ENCODE peak calls at places on chromosomes 13 and 19, in six cellular contexts. M, Z, J, G, E and T are unnamed samples. For H3K79me2 and H3K27me3, the result is how much of the 10 kb centered on the place peaks cover.

GRCh38 chr13:97346561-97347254 is 87.3 kb upstream of the RAP2A start:
- DNase-seq in M (no peak), Z (no peak), J (no peak), G (no peak), E (no peak), T (no peak)

GRCh38 chr19:4371209-4371897 is 28.0 kb downstream of the MPND start:
- DNase-seq in M (no peak), Z (no peak), J (no peak), G (no peak), E (no peak), T (no peak)

GRCh38 chr13:37701972-37702371 is 103.4 kb upstream of the POSTN start:
- DNase-seq in M (peak), Z (no peak), J (no peak), G (peak), E (no peak), T (no peak)

GRCh38 chr13:20728579-20729300 is 25.2 kb downstream of the IL17D start:
- DNase-seq in M (no peak), Z (no peak), J (no peak), G (no peak), E (no peak), T (no peak)

GRCh38 chr19:51689751-51690358 is 3.3 kb upstream of the SPACA6 start:
- DNase-seq in M (no peak), Z (peak), J (peak), G (peak), E (no peak), T (no peak)

GRCh38 chr13:26377038-26377437 is 123.1 kb downstream of the CDK8 start:
- DNase-seq in M (peak), Z (peak), J (peak), G (peak), E (no peak), T (peak)

GRCh38 chr19:51389143-51389542 is 1.2 kb downstream of the C19orf84 start:
- DNase-seq in M (no peak), Z (no peak), J (no peak), G (no peak), E (no peak), T (no peak)

GRCh38 chr13:59701261-59701660 is 462.5 kb downstream of the DIAPH3 start:
- DNase-seq in M (no peak), Z (no peak), J (no peak), G (no peak), E (no peak), T (no peak)

GRCh38 chr13:99307648-99308339 is 595 bp upstream of the GPR183 start:
- DNase-seq in M (peak), Z (no peak), J (no peak), G (peak), E (no peak), T (no peak)

GRCh38 chr19:28669804-28670203 is 543.1 kb downstream of the UQCRFS1 start:
- DNase-seq in M (no peak), Z (no peak), J (no peak), G (no peak), E (no peak), T (no peak)

GRCh38 chr13:35255241-35255640 is 221.2 kb downstream of the MAB21L1 start:
- DNase-seq in M (peak), Z (no peak), J (no peak), G (no peak), E (no peak), T (no peak)

GRCh38 chr19:2330632-2331284 is 2.3 kb downstream of the SPPL2B start:
- DNase-seq in M (no peak), Z (no peak), J (no peak), G (no peak), E (no peak), T (no peak)

GRCh38 chr13:39512687-39513086 is 90.3 kb downstream of the LHFPL6 start:
- DNase-seq in M (peak), Z (no peak), J (no peak), G (no peak), E (no peak), T (no peak)

GRCh38 chr13:41130356-41130755 is 2.2 kb downstream of the KBTBD6 start:
- DNase-seq in M (no peak), Z (no peak), J (no peak), G (peak), E (no peak), T (no peak)

GRCh38 chr19:57927587-57927986 is 7.6 kb downstream of the ZNF418 start:
- DNase-seq in M (no peak), Z (no peak), J (no peak), G (no peak), E (no peak), T (no peak)

GRCh38 chr19:44890366-44891015 is 563 bp upstream of the TOMM40 start:
- DNase-seq in M (peak), Z (peak), J (no peak), G (peak), E (peak), T (peak)

GRCh38 chr19:44891016-44891882 is at the start of gene TOMM40:
- DNase-seq in M (no peak), Z (peak), J (peak), G (peak), E (no peak), T (peak)

GRCh38 chr13:40562975-40563349 is 103.5 kb downstream of the FOXO1 start:
- DNase-seq in M (no peak), Z (no peak), J (no peak), G (peak), E (no peak), T (no peak)

GRCh38 chr19:10602330-10603083 is 15.4 kb upstream of the AP1M2 start:
- DNase-seq in M (peak), Z (peak), J (peak), G (peak), E (peak), T (peak)

GRCh38 chr19:46493236-46494114 is 2.2 kb downstream of the PNMA8B start:
- DNase-seq in M (no peak), Z (peak), J (peak), G (no peak), E (no peak), T (no peak)

GRCh38 chr13:54206601-54207000 is 1178.0 kb downstream of the OLFM4 start:
- DNase-seq in M (no peak), Z (no peak), J (no peak), G (no peak), E (no peak), T (no peak)

GRCh38 chr13:60617863-60618733 is 221.1 kb downstream of the TDRD3 start:
- DNase-seq in M (no peak), Z (peak), J (peak), G (peak), E (no peak), T (no peak)

GRCh38 chr19:51111606-51112005 is 3.4 kb upstream of the CTU1 start:
- DNase-seq in M (no peak), Z (peak), J (peak), G (no peak), E (no peak), T (peak)

GRCh38 chr13:60538566-60538965 is 141.5 kb downstream of the TDRD3 start:
- DNase-seq in M (no peak), Z (peak), J (no peak), G (no peak), E (no peak), T (no peak)

GRCh38 chr19:2478756-2479555 is 3.0 kb downstream of the GADD45B start:
- DNase-seq in M (peak), Z (peak), J (peak), G (peak), E (peak), T (peak)

GRCh38 chr13:40589285-40590109 is 76.9 kb downstream of the FOXO1 start:
- DNase-seq in M (peak), Z (no peak), J (peak), G (peak), E (no peak), T (peak)

GRCh38 chr13:35963982-35964665 is 167.1 kb downstream of the DCLK1 start:
- DNase-seq in M (no peak), Z (no peak), J (no peak), G (no peak), E (no peak), T (no peak)

GRCh38 chr19:50198431-50199253 is 4.8 kb upstream of the MYH14 start:
- DNase-seq in M (no peak), Z (no peak), J (no peak), G (no peak), E (no peak), T (no peak)

GRCh38 chr13:102608944-102609343 is 12.2 kb downstream of the TPP2 start:
- DNase-seq in M (peak), Z (no peak), J (no peak), G (no peak), E (no peak), T (no peak)

GRCh38 chr13:102609696-102610095 is 12.9 kb downstream of the TPP2 start:
- DNase-seq in M (no peak), Z (no peak), J (no peak), G (no peak), E (no peak), T (no peak)

GRCh38 chr13:102606537-102607309 is 9.9 kb downstream of the TPP2 start:
- DNase-seq in M (no peak), Z (no peak), J (no peak), G (no peak), E (no peak), T (no peak)

DNA sequence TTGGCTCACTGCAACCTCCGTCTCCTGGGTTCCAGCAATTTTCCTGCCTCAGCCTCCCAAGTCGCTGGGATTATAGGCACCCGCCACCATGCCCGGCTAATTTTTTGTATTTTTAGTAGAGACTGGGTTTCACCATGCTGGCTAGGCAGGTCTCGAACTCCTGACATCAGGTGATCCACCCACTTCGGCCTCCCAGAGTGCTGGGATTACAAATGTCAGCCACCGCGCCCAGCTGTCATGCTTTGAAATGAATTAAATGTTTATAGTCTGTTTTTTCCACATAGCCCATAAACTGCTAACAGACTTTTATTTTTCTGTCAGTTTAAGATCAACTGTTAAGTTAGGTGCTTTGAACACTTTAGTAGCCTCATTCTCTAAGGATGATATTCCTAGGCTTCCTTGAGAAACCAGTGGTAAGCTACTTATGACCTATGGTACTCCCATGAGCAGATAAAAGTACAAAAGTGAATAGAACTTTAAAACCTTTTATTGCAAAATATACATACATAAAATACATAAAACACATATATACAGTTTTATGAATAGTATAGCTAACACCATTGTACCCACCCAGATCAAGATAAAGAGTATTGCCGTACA is 13.6 kb downstream of the TPP2 start:
- DNase-seq in M (no peak), Z (no peak), J (no peak), G (no peak), E (no peak), T (no peak)
- H3K4me2 ChIP-seq in M (no peak), Z (no peak), J (no peak), G (no peak), E (no peak), T (no peak)

GRCh38 chr13:51026016-51026415 is 85.1 kb downstream of the C13orf42 start:
- DNase-seq in M (no peak), Z (no peak), J (no peak), G (no peak), E (no peak), T (no peak)
- H3K79me2 ChIP-seq in M (under half), Z (under half), J (under half), G (under half), E (under half), T (under half)

DNA sequence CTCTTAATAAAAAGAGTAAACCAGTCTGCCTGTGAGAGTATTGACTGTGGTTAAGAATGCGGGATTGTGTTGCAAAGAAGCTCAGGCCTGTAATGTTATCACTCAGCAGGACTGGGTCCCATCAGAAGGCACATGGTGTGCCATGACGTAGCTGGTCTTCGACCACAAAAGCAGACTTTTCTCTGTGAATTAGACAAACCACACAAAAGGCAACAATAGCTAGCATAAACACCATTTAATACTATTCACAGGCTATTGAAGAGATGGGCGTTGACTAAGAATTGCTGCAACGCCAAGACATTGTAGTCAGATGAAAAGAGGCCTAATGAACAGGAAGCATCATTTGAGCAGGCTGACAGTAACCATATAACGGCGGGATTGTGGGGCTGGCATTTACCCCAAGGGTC is 235.6 kb upstream of the SOX21 start:
- DNase-seq in M (no peak), Z (peak), J (peak), G (peak), E (no peak), T (no peak)
- H3K27me3 ChIP-seq in M (under half), Z (under half), J (under half), G (under half), E (half or more), T (under half)

GRCh38 chr19:48452255-48452654 is 3.1 kb upstream of the KCNJ14 start:
- DNase-seq in M (no peak), Z (no peak), J (no peak), G (no peak), E (peak), T (no peak)
- H3K4me2 ChIP-seq in M (no peak), Z (no peak), J (no peak), G (no peak), E (no peak), T (no peak)

GRCh38 chr19:911197-912033 is 1.6 kb downstream of the R3HDM4 start:
- DNase-seq in M (no peak), Z (peak), J (no peak), G (no peak), E (no peak), T (no peak)
- H3K79me2 ChIP-seq in M (half or more), Z (under half), J (half or more), G (under half), E (under half), T (under half)

GRCh38 chr19:30254789-30255188 is 117.4 kb upstream of the ZNF536 start:
- DNase-seq in M (no peak), Z (no peak), J (no peak), G (no peak), E (no peak), T (no peak)
- H3K27me3 ChIP-seq in M (under half), Z (under half), J (under half), G (under half), E (half or more), T (under half)

GRCh38 chr13:76856141-76856571 is 30.0 kb downstream of the KCTD12 start:
- DNase-seq in M (peak), Z (no peak), J (no peak), G (peak), E (no peak), T (peak)
- H3K4me2 ChIP-seq in M (peak), Z (no peak), J (no peak), G (no peak), E (no peak), T (no peak)

DNA sequence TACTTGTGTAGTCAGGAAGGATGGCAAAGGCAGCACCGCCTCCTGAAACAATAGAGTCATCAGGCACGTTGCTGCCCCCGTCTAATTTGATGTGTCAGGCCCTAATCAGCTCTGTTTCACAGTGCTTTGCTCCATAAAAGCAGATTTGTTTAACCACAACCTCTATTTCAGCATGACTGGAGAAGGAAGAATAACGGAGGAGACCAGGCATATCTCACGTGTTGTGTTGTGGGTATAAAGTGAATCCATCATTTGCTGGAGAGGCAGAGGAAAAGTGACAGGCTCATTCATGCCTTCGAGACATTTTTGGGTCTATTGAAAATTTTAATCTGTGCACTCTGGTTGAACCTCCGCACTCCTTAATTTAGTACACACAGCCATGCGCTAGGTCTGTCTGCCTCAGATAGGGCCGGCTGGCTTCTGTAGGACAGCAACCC is 940.4 kb upstream of the SLC10A2 start:
- DNase-seq in M (no peak), Z (no peak), J (no peak), G (peak), E (no peak), T (no peak)
- H3K79me2 ChIP-seq in M (under half), Z (under half), J (under half), G (under half), E (under half), T (under half)

GRCh38 chr19:39306075-39306474 is 9.9 kb downstream of the IFNL1 start:
- DNase-seq in M (no peak), Z (no peak), J (no peak), G (no peak), E (no peak), T (no peak)
- H3K27me3 ChIP-seq in M (under half), Z (under half), J (half or more), G (under half), E (under half), T (under half)

GRCh38 chr19:16359074-16359473 is 34.4 kb downstream of the KLF2 start:
- DNase-seq in M (no peak), Z (no peak), J (no peak), G (no peak), E (no peak), T (no peak)
- H3K4me2 ChIP-seq in M (no peak), Z (no peak), J (no peak), G (no peak), E (no peak), T (no peak)